ENCODE peak calls at places on chromosomes 7 and 10, in five cellular contexts. P, U, S, A and G are unnamed samples.

GRCh38 chr7:91836065-91836368 is 44.5 kb downstream of the MTERF1 start:
- DNase-seq in U (no peak), S (no peak), P (peak; percentile 18), A (no peak), G (peak; percentile 14)

GRCh38 chr10:71998840-71999194 is 34.6 kb downstream of the CHST3 start:
- DNase-seq in P (peak; percentile 71), U (no peak), A (peak; percentile 65), S (peak; percentile 66), G (peak; percentile 55)

GRCh38 chr10:113273151-113273876 is 279.5 kb upstream of the HABP2 start:
- DNase-seq in S (peak; percentile 57), U (no peak), P (peak; percentile 44), A (peak; percentile 79), G (peak; percentile 8)

GRCh38 chr7:39633563-39634550 is 10.5 kb downstream of the RALA start:
- DNase-seq in P (no peak), S (no peak), A (no peak), U (no peak), G (peak; percentile 37)

GRCh38 chr7:124072603-124073324 is 39.9 kb upstream of the TMEM229A start:
- DNase-seq in S (no peak), P (peak; percentile 78), U (no peak), A (no peak), G (peak; percentile 83)

GRCh38 chr7:44693641-44694313 is 54.9 kb upstream of the ZMIZ2 start:
- DNase-seq in U (no peak), S (peak; percentile 67), P (peak; percentile 51), A (no peak), G (no peak)

GRCh38 chr10:132410779-132411532 is 14.0 kb downstream of the PWWP2B start:
- DNase-seq in P (no peak), U (no peak), A (no peak), S (no peak), G (no peak)

GRCh38 chr7:121369462-121369861 is 26.6 kb downstream of the FAM3C start:
- DNase-seq in P (peak; percentile 68), A (no peak), S (no peak), U (no peak), G (peak; percentile 14)

GRCh38 chr7:47420117-47420780 is 161.7 kb downstream of the TNS3 start:
- DNase-seq in U (no peak), P (no peak), S (no peak), A (no peak), G (no peak)

GRCh38 chr10:50850576-50851340 is 34.7 kb downstream of the A1CF start:
- DNase-seq in U (no peak), S (no peak), P (peak; percentile 4), A (no peak), G (peak; percentile 2)
- H3K4me3 ChIP-seq in U (no peak overlapping the region), S (no peak overlapping the region), P (no peak overlapping the region), A (no peak overlapping the region), G (no peak overlapping the region)

DNA sequence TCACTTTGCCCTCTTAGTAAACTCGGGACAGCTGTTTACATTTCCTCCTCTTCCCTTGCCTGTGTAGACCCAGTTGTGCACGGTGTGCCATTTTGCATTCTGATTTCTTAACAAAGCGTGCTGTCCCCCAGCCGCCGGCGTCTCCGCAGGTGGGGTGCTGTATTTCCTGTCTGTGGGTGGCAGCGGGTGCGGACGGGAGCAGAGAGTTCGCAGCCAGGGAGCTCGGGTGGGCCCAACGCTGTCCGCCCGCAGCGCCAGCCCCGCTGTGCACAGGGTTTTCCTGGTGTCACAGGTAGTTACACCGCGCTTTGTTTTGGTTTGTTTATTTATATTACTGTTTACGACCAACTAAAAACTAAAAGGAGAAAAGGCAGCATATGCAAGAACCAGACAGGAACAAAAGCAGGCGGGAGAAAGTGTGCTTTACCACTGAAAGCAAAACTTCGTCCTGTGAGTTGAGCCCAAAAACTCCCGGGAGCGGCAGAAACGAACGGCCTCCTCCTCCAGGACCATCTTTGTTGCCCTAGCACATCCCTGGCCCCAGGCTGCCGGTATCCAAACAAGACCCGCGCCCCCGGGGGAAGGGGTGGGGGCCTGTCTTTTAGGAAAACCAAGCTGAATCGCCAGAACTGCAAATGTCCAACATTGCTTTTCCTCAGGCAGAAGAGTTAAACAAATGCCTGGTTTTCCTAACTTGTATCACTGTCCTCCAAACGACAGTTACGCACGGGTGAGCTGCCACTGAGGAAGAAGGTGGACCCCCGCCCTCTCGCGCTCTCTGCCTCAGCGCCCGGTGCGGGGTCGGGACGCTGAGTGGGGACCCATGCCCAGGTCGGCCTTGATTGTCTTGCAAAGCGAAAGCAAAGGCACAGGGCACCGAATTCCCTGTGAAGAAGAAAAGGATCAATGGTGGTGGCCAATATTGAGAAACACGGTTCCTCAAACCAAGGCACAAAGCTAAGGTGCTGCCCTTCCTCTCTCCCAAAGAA is 45.9 kb upstream of the DRGX start:
- DNase-seq in P (no peak), U (no peak), A (no peak), S (no peak), G (no peak)
- H3K4me3 ChIP-seq in P (peak overlapping the region; percentile 13), U (no peak overlapping the region), A (no peak overlapping the region), S (no peak overlapping the region), G (no peak overlapping the region)

GRCh38 chr7:140643416-140643815 is 2.8 kb upstream of the DENND2A start:
- DNase-seq in S (no peak), A (no peak), U (no peak), P (no peak), G (no peak)

GRCh38 chr7:140640727-140641531 is at the start of gene DENND2A:
- DNase-seq in P (peak; percentile 45), S (peak; percentile 84), A (peak; percentile 76), U (no peak), G (peak; percentile 20)

GRCh38 chr7:140639366-140640053 is 1.1 kb downstream of the DENND2A start:
- DNase-seq in P (peak; percentile 63), U (no peak), S (no peak), A (peak; percentile 61), G (no peak)

GRCh38 chr7:140640060-140640611 is 477 bp downstream of the DENND2A start:
- DNase-seq in A (peak; percentile 64), S (peak; percentile 60), U (no peak), P (peak; percentile 32), G (no peak)

DNA sequence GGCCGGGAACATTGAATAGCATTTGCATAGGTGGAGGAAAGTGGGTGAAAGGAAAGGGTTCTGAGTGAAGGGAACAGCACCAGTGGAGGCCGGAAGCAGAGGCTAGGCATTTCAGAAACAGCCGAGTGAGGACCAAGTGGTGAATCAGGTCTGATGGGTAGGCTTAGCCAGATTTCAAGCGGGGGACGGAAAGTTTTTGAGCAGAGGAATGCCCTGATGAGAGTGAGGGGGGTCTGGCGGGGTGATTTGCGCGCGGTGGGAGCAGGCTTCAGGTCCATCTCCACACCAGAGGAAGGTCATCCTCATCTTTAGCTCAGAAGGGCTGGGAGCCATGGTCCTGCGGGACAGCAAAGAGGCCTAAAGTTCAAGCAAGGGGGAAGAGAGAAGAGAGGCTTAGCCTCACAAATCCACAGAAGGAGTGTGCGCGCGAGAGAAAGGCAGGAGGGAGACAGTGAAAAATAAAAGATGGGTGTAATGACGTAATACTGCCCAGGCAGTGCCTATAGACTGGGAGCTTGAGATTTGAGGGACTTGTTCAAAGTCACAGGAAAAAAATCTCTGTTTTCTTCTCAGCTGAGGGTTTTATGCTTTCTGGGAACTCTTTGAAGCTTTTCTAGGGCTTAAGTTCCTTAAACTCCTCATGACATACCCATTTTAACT is 1.0 kb upstream of the DENND2A start:
- DNase-seq in S (no peak), P (no peak), A (peak; percentile 17), U (no peak), G (no peak)
- H3K4me3 ChIP-seq in S (peak overlapping the region; percentile 81), P (no peak overlapping the region), A (no peak overlapping the region), U (no peak overlapping the region), G (no peak overlapping the region)

GRCh38 chr7:98643232-98643985 is 26.3 kb downstream of the NPTX2 start:
- DNase-seq in U (no peak), A (peak; percentile 20), S (no peak), P (no peak), G (no peak)
- H3K4me3 ChIP-seq in U (no peak overlapping the region), A (no peak overlapping the region), S (no peak overlapping the region), P (no peak overlapping the region), G (no peak overlapping the region)

GRCh38 chr10:89404082-89404481 is 10.3 kb upstream of the IFIT5 start:
- DNase-seq in A (no peak), S (no peak), P (no peak), U (no peak), G (no peak)

GRCh38 chr10:89404648-89405047 is 9.7 kb upstream of the IFIT5 start:
- DNase-seq in S (no peak), U (no peak), A (no peak), P (no peak), G (no peak)

GRCh38 chr10:89398003-89398749 is 5.8 kb downstream of the IFIT1 start:
- DNase-seq in U (no peak), P (no peak), A (no peak), S (no peak), G (peak; percentile 16)

GRCh38 chr10:89403043-89403442 is 10.6 kb downstream of the IFIT1 start:
- DNase-seq in S (no peak), A (no peak), U (no peak), P (no peak), G (no peak)
- H3K4me3 ChIP-seq in S (no peak overlapping the region), A (no peak overlapping the region), U (no peak overlapping the region), P (no peak overlapping the region), G (no peak overlapping the region)

DNA sequence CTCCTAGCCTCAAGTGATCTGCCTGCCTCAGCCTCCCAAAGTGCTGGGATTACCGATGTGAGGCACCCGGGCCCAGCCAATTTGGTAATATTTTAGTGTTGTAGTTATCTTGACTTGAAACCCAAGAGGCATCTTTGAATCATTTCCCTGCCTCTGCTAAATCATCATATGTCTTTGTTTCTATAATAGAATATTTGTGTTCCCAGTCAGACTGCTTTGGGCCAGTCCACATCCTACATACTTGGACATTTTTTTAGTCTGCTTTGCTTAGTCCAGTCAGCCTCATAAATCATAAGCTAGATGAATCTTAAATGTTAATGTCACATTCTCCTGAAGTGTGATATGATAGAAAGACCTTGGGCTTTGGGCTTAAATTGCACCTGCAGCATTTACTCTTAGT is 5.9 kb downstream of the STAM start:
- DNase-seq in U (no peak), A (no peak), P (peak; percentile 82), S (no peak), G (no peak)
- H3K4me3 ChIP-seq in U (no peak overlapping the region), A (no peak overlapping the region), P (no peak overlapping the region), S (no peak overlapping the region), G (no peak overlapping the region)